ENCODE peak calls at places on chromosome 15, in five cellular contexts. C is AG10803, F is HFF-Myc, G is cardiac fibroblast, L is SK-N-SH. W is an unnamed sample.

GRCh38 chr15:45268135-45268534 is 16.1 kb downstream of the SLC28A2 start:
- DNase-seq in G (no peak), C (no peak), L (no peak), F (no peak), W (no peak)

GRCh38 chr15:100772478-100773378 is 106.9 kb upstream of the ALDH1A3 start:
- DNase-seq in C (no peak), L (peak; percentile 73), F (no peak), G (no peak), W (no peak)

GRCh38 chr15:60901647-60902046 is 327.5 kb downstream of the RORA start:
- DNase-seq in C (peak; percentile 3), L (no peak), G (no peak), F (no peak), W (no peak)

GRCh38 chr15:48149858-48150257 is 28.2 kb downstream of the MYEF2 start:
- DNase-seq in G (peak; percentile 46), C (peak; percentile 56), F (peak; percentile 6), L (no peak), W (no peak)

GRCh38 chr15:62928242-62928995 is 114.1 kb upstream of the TPM1 start:
- DNase-seq in G (peak; percentile 93), L (peak; percentile 60), F (peak; percentile 47), C (peak; percentile 97), W (peak; percentile 88)

GRCh38 chr15:92005154-92005553 is 151.6 kb downstream of the SLCO3A1 start:
- DNase-seq in G (no peak), L (peak; percentile 52), F (no peak), C (no peak), W (no peak)

GRCh38 chr15:95182081-95182480 is 950.7 kb downstream of the MCTP2 start:
- DNase-seq in C (no peak), L (no peak), F (no peak), G (no peak), W (no peak)

GRCh38 chr15:42858999-42859789 is 61.4 kb downstream of the TTBK2 start:
- DNase-seq in G (no peak), L (no peak), F (no peak), C (no peak), W (no peak)

GRCh38 chr15:31277335-31278055 is 49.1 kb upstream of the KLF13 start:
- DNase-seq in L (no peak), G (no peak), C (no peak), F (no peak), W (no peak)

GRCh38 chr15:51341366-51342248 is at the start of gene GLDN:
- DNase-seq in G (no peak), F (no peak), C (peak; percentile 12), L (peak; percentile 80), W (no peak)

GRCh38 chr15:75857886-75858285 is 14.6 kb downstream of the UBE2Q2 start:
- DNase-seq in C (no peak), F (no peak), G (no peak), L (no peak), W (no peak)

GRCh38 chr15:83845230-83845629 is 191.3 kb downstream of the ADAMTSL3 start:
- DNase-seq in L (no peak), C (peak; percentile 88), F (no peak), G (peak; percentile 94), W (peak; percentile 32)

GRCh38 chr15:60704129-60704528 is 225.2 kb upstream of the ICE2 start:
- DNase-seq in G (no peak), L (no peak), F (no peak), C (no peak), W (no peak)

GRCh38 chr15:40807028-40807887 is at the start of the genes DNAJC17 and ZFYVE19:
- DNase-seq in C (peak; percentile 97), G (peak; percentile 99), L (peak; percentile 92), F (peak; percentile 91), W (peak; percentile 90)
- TF ChIP-seq CTCF in C (peak; percentile 4), G (no peak), L (no peak), F (no peak), W (no peak)

GRCh38 chr15:67790610-67791319 is 34.5 kb upstream of the SKOR1 start:
- DNase-seq in L (no peak), C (no peak), F (no peak), G (no peak), W (no peak)
- H3K4me3 ChIP-seq in L (no peak overlapping the region), C (no peak overlapping the region), F (no peak overlapping the region), G (no peak overlapping the region), W (no peak overlapping the region)

DNA sequence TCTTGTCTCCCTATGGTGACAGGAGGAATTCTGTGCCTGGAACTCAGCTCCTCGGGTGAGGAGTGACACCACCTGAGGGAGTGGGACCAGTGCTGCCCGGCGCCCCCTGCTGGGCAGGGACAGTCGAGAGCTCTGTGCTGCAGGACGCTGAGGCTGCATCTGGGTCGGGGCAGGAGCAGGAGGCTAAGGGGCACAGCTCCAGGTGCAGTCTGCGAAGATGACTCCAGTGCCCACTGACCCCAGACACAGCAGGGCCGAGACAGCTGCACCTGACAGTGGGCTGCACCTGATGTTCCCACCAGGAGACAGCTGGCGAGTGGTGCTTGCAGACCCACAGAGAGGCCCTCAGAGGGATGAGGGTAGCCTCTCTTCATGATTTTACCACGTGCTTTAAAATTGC is 152.9 kb downstream of the ATP10A start:
- DNase-seq in F (no peak), G (peak; percentile 28), L (peak; percentile 72), C (peak; percentile 13), W (no peak)
- TF ChIP-seq CTCF in F (peak; percentile 90), G (peak; percentile 70), L (peak; percentile 50), C (peak; percentile 71), W (peak; percentile 79)

DNA sequence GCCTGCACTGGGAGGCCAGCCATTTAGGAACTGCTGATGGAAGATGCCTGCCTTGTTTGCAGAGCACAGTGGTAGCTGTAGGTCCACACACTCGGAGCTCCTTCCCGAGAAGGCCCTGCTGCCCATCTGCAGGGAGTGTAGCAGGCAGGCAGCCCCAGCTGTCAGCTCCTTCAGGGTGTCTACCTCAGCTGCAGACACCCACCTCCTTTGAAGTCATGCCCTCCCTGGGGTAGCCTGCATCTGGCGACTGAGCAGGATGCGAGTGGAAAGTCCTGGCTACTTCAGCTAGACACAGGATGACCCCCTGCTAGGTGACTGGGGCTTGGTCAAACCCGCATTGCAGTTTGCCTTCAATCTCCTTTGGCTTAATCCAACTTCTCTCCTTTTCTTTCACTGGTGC is 93.2 kb upstream of the TLE3 start:
- DNase-seq in G (no peak), F (no peak), L (no peak), C (no peak), W (no peak)
- H3K4me3 ChIP-seq in G (no peak overlapping the region), F (no peak overlapping the region), L (no peak overlapping the region), C (no peak overlapping the region), W (no peak overlapping the region)

GRCh38 chr15:40413036-40413435 is 7.4 kb downstream of the IVD start:
- DNase-seq in L (no peak), C (no peak), F (no peak), G (no peak), W (no peak)

GRCh38 chr15:40410476-40410875 is 4.9 kb downstream of the IVD start:
- DNase-seq in G (no peak), C (no peak), L (no peak), F (no peak), W (no peak)

GRCh38 chr15:40414816-40415215 is 9.2 kb downstream of the IVD start:
- DNase-seq in G (no peak), L (no peak), F (no peak), C (no peak), W (no peak)

GRCh38 chr15:40409366-40409765 is 3.8 kb downstream of the IVD start:
- DNase-seq in F (no peak), L (no peak), G (no peak), C (no peak), W (no peak)

GRCh38 chr15:40412095-40412759 is 6.6 kb downstream of the IVD start:
- DNase-seq in F (no peak), C (no peak), G (no peak), L (no peak), W (no peak)
- TF ChIP-seq CTCF in F (no peak), C (no peak), G (no peak), L (no peak), W (no peak)

GRCh38 chr15:85582076-85582718 is 201.8 kb downstream of the AKAP13 start:
- DNase-seq in G (peak; percentile 87), F (no peak), C (peak; percentile 61), L (no peak), W (no peak)
- H3K4me3 ChIP-seq in G (peak overlapping the region; percentile 56), F (no peak overlapping the region), C (no peak overlapping the region), L (no peak overlapping the region), W (no peak overlapping the region)

DNA sequence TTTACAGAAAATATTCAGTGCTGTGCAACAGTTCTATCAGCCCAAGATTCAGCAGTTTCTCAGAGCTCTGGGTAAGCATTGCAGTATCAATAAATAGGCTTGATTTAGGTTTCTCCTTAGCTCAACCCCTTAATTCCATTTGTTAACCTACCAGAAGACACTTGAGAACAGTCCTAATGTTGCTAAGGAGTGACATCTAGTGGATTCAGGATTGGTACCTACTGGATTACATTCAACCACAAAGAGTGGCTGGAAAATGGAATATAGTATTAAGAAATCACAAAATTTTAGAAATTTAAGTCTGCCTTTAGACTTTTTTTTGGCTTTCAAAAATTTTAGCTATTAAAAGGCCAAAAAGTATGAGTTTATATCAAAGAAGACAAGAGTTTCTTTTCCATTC is 34.7 kb downstream of the POLG start:
- DNase-seq in L (no peak), F (peak; percentile 7), G (peak; percentile 68), C (peak; percentile 47), W (peak; percentile 28)
- TF ChIP-seq CTCF in L (peak; percentile 49), F (peak; percentile 3), G (peak; percentile 22), C (peak; percentile 51), W (peak; percentile 53)

GRCh38 chr15:35168464-35168863 is 83.4 kb upstream of the NANOGP8 start:
- DNase-seq in C (peak; percentile 40), G (peak; percentile 39), F (peak; percentile 36), L (no peak), W (peak; percentile 5)
- H3K4me3 ChIP-seq in C (no peak overlapping the region), G (no peak overlapping the region), F (no peak overlapping the region), L (no peak overlapping the region), W (no peak overlapping the region)

W was measured in AG09309.